ENCODE peak calls at places on chromosomes 12 and 14, in five cellular contexts. C, B, X, Y and E are unnamed samples.

GRCh38 chr12:113135178-113136127 is at the start of gene RASAL1:
- DNase-seq in Y (peak; percentile 78), C (peak; percentile 86), X (no peak), B (peak; percentile 51), E (no peak)

GRCh38 chr14:95097385-95097784 is 59.9 kb downstream of the DICER1 start:
- DNase-seq in Y (no peak), B (no peak), C (no peak), X (no peak), E (no peak)

GRCh38 chr14:67420102-67420739 is 8.3 kb upstream of the PLEK2 start:
- DNase-seq in B (no peak), C (no peak), X (no peak), Y (no peak), E (no peak)

GRCh38 chr12:53217049-53217929 is 10.2 kb upstream of the ITGB7 start:
- DNase-seq in B (no peak), X (no peak), Y (no peak), C (no peak), E (no peak)

GRCh38 chr12:51751657-51752056 is 96.9 kb downstream of the FIGNL2 start:
- DNase-seq in B (no peak), Y (peak; percentile 33), C (no peak), X (peak; percentile 33), E (no peak)

GRCh38 chr14:68325267-68325807 is 467.5 kb downstream of the ZFP36L1 start:
- DNase-seq in Y (no peak), B (no peak), X (no peak), C (no peak), E (no peak)

GRCh38 chr14:23366163-23366921 is 1.4 kb upstream of the EFS start:
- DNase-seq in B (peak; percentile 68), Y (peak; percentile 59), C (no peak), X (peak; percentile 62), E (no peak)

GRCh38 chr14:69094481-69094880 is 58.4 kb downstream of the DCAF5 start:
- DNase-seq in Y (no peak), X (no peak), B (no peak), C (no peak), E (no peak)

GRCh38 chr14:105173901-105174894 is 5.6 kb upstream of the JAG2 start:
- DNase-seq in Y (no peak), X (no peak), B (no peak), C (no peak), E (no peak)